ENCODE peak calls at places on chromosomes 7 and 10, in eight cellular contexts. J is stomach, I is prostate gland, N is sigmoid colon, Z is spleen, T is endothelial cell of umbilical vein, D is HCT116, X is SK-N-MC. L is an unnamed sample. For H3K9me3, the result is how much of the 10 kb centered on the place peaks cover.

GRCh38 chr7:136405931-136406777 is 429.0 kb upstream of the MTPN start:
- DNase-seq in D (peak), T (peak), I (peak), X (peak), J (peak), N (peak), Z (no peak), L (peak)

GRCh38 chr7:25007668-25008067 is 27.7 kb upstream of the OSBPL3 start:
- DNase-seq in D (no peak), N (no peak), X (no peak), Z (no peak), T (no peak), I (no peak), J (no peak), L (no peak)

GRCh38 chr10:52249850-52250395 is 64.2 kb upstream of the DKK1 start:
- DNase-seq in X (no peak), N (no peak), J (no peak), Z (no peak), T (no peak), I (no peak), D (no peak), L (no peak)

GRCh38 chr10:122207596-122207995 is 63.5 kb upstream of the BTBD16 start:
- DNase-seq in X (no peak), J (no peak), D (no peak), T (no peak), N (no peak), Z (no peak), I (no peak), L (no peak)

GRCh38 chr10:118924493-118924892 is 105.0 kb upstream of the NANOS1 start:
- DNase-seq in T (no peak), I (no peak), X (no peak), Z (no peak), J (no peak), N (no peak), D (no peak), L (no peak)

GRCh38 chr7:18693401-18693800 is 197.9 kb downstream of the HDAC9 start:
- DNase-seq in I (no peak), D (peak), X (peak), J (no peak), N (peak), Z (no peak), T (peak), L (peak)

GRCh38 chr10:130491011-130491697 is 355.0 kb downstream of the GLRX3 start:
- DNase-seq in N (peak), Z (no peak), I (no peak), D (no peak), J (no peak), X (no peak), T (no peak), L (no peak)

GRCh38 chr10:129846991-129847391 is 117.1 kb downstream of the EBF3 start:
- DNase-seq in T (no peak), I (no peak), X (no peak), D (no peak), Z (no peak), N (no peak), J (no peak), L (no peak)

GRCh38 chr10:409403-410040 is 274.3 kb downstream of the ZMYND11 start:
- DNase-seq in I (no peak), T (no peak), Z (no peak), X (no peak), D (no peak), N (no peak), J (no peak), L (no peak)

GRCh38 chr7:113122657-113123252 is 4.4 kb upstream of the SMIM30 start:
- DNase-seq in T (no peak), D (no peak), J (no peak), Z (no peak), X (no peak), I (no peak), N (no peak), L (no peak)

DNA sequence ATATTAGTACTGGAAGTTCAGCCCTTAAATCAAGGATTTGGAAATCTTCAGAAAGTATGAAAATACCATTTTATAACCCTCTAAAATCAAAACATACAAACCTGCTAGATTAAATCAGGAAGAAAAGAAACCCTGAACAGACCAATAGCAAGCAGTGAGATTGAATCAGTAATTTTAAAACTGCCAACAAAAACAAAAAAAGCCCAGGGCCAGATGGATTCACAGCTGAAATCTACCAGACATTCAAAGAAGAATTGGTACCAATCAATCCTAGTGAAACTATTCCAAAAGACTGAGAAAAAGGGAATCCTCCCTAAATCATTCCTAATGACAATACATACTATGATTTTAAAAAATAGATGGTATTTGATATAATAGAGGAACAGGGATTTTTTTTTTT is 70.1 kb downstream of the MCU start:
- DNase-seq in I (no peak), Z (no peak), D (no peak), T (peak), J (no peak), X (no peak), N (no peak), L (no peak)
- H3K27ac ChIP-seq in I (no peak), Z (no peak), D (no peak), T (no peak), J (no peak), X (no peak), N (no peak), L (no peak)

DNA sequence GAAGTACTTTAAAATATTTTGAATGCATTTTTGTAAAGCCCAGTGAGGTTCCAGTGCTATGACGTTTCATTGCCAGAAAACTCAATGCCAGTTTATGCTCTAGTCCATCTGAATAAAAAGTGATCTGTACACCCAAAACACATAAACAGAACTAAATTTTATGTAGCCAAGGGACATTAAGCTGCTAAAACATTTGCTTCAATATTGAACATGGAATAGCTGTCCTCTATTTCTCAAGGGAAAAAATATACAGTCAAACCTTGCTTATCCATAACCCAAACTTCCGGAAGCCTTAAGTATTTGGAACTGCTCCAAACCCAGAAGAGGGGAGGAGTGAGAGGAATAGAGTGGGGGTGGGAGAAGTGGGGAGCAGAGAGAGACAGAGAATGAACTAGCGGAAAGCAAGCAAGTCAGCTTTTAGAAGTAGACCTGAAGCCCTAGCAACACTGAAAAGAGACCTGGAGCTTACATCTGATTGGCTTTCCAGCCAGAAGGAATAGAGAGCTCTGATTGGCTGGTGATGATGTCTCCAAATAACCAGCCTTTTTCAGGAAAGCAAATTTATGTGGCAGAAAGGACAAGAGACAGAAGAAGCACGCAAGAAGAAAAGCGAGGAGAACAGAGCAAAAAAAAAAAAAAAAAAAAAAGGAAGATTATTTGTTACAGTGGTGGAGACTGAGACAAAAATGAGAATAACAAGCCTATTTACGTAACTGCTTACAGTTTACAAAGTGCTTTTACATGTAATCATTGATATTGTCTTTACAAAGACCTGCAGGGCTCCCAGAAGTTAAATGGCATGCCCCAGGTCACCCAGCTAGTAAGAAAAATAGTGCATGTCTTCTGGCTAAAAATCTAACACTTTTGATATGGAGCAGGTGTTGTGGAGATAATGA is 196.0 kb downstream of the RNLS start:
- DNase-seq in D (peak), X (peak), Z (no peak), I (no peak), J (no peak), T (peak), N (peak), L (no peak)
- TF ChIP-seq POLR2AphosphoS5 in D (no peak), X (no peak), Z (no peak), I (no peak), J (no peak), T (no peak), N (no peak), L (no peak)

GRCh38 chr7:7112868-7113267 is 69.5 kb upstream of the C1GALT1 start:
- DNase-seq in I (no peak), X (no peak), T (no peak), Z (no peak), D (no peak), N (no peak), J (no peak), L (no peak)

GRCh38 chr7:7110706-7111105 is 71.6 kb upstream of the C1GALT1 start:
- DNase-seq in Z (no peak), X (no peak), J (no peak), N (no peak), I (no peak), D (no peak), T (no peak), L (no peak)

GRCh38 chr7:7105800-7106582 is 76.4 kb upstream of the C1GALT1 start:
- DNase-seq in I (no peak), J (no peak), N (no peak), Z (no peak), X (no peak), D (no peak), T (no peak), L (no peak)

GRCh38 chr7:7108931-7109330 is 73.4 kb upstream of the C1GALT1 start:
- DNase-seq in X (no peak), Z (no peak), D (no peak), T (no peak), N (no peak), I (no peak), J (no peak), L (no peak)

DNA sequence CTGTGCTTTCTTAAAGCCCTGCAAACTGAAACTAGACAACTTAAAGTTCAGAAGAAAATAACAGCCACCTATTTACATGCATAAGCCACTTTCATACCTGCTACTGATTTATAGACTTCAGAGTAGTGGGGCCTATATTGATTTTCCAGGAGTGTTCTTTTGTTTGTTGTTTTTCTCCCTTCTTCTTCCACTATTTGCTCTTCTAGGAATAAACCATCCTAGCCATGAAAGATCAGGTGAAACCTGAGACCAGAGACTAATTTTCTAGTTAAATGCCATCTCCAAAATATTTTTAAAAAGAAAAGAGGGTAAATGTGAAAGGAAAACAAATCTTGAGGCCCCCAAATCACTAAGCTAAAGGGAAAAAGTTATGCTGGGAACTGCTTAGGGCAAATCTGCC is 72.4 kb upstream of the C1GALT1 start:
- DNase-seq in N (no peak), I (no peak), T (no peak), Z (no peak), X (no peak), J (no peak), D (no peak), L (no peak)
- H3K9me3 ChIP-seq in N (under half), I (under half), T (under half), Z (under half), X (under half), J (under half), D (under half), L (under half)

DNA sequence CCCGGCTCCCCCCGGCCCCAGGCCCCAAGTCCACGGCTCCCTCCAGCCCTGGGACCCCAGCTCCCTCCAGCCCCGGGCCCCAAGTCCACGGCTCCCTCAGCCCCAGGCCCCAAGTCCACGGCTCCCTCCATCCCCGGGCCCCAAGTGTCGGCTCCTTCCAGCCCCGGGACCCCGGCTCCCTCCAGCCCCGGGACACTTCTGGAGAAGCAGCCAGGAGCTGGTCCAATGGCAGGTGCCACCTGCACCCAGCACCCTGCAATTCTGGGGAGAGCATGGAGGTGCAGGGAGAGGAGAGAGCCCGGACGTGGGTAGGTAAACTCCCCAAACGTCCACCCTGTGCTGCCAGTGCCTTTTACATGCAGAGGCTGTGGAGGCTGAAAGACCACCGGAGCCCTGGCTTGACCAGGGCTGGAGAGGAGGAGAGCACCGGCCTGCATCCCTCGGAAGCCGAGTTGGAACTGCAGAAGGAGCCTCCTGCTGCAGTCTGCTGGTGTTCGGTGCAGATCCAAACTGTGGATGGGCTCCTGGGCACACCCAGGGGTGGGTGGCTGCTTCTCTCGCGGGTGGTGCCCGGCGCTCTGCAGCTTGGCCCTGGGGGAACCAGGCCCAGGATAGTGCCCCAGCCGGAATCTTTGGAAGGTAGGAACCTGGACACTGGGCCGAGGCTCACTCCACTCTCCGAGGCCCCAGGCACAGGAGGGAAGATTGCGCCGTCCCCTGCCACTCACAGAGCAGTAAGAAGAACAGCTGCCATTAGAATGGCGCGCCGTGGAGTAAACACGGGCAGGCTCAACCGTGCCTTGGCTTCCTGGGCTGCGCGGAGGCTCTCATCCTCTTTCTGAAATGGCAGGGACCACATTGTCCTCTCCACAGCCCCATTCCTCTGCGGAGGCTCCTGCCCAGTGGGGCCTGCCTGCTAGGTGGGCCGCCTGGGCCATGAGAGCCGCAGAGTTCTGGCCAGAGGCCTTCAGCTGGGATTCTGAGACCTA is 14.7 kb downstream of the SHH start:
- DNase-seq in N (no peak), J (no peak), Z (no peak), X (no peak), D (no peak), T (no peak), I (no peak), L (no peak)
- H3K27ac ChIP-seq in N (no peak), J (no peak), Z (no peak), X (no peak), D (no peak), T (no peak), I (no peak), L (no peak)

GRCh38 chr10:99977916-99978315 is 31.8 kb downstream of the DNMBP start:
- DNase-seq in T (no peak), J (no peak), Z (no peak), N (no peak), I (no peak), D (no peak), X (no peak), L (no peak)

GRCh38 chr10:99976886-99977391 is 32.8 kb downstream of the DNMBP start:
- DNase-seq in Z (no peak), T (peak), D (peak), I (no peak), X (no peak), N (no peak), J (no peak), L (no peak)

GRCh38 chr10:99973190-99973589 is 36.6 kb downstream of the DNMBP start:
- DNase-seq in X (no peak), J (no peak), D (no peak), N (no peak), I (no peak), Z (no peak), T (no peak), L (no peak)

GRCh38 chr10:99975106-99975829 is 34.5 kb downstream of the DNMBP start:
- DNase-seq in J (no peak), N (no peak), X (no peak), Z (no peak), T (no peak), I (no peak), D (no peak), L (no peak)

DNA sequence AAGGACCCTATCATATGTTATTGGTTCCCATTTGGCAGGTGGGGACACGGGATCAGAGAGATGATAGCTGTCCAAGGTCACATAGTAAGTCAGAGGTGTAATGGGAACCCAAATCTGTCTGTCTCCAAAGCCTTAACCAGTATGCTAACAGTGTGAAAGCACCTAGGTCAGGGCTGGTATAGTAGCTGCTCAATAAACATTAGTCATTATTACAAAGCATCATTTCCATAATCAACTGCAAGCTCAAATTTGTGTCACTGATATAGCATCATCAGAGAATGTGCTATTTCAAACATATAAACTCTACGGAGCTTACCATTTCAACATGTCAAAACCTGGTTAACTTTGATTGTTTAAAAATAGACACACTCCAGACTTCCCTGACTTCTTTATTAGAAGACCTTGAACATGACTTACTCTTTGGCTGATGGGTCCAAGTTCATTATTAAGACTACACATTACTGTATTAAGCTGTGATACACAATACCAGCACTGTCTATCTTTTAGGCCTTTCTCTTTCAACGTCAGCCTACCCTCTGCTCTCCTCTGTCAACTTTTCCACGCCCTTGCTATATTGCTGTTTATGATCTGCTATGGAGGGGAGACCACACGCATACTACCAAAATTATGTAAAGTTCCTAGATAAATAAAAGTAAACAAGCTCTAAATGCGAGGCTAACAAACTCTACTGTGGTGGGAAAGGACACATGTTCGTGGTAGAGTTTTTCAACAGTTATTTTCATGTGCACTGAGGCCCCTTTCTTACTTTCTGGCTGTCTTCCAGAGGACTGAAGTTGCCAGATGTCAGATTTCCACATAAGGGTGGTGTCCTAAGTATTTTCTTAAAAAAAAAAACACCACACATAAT is 33.6 kb downstream of the DNMBP start:
- DNase-seq in I (no peak), T (peak), Z (no peak), D (no peak), J (no peak), X (no peak), N (no peak), L (no peak)
- TF ChIP-seq POLR2AphosphoS5 in I (no peak), T (no peak), Z (no peak), D (no peak), J (no peak), X (no peak), N (no peak), L (no peak)

GRCh38 chr7:157617401-157617800 is 280.6 kb downstream of the DNAJB6 start:
- DNase-seq in X (no peak), J (no peak), Z (no peak), N (no peak), I (no peak), D (no peak), T (no peak), L (no peak)

GRCh38 chr7:157619753-157620525 is 283.1 kb downstream of the DNAJB6 start:
- DNase-seq in T (no peak), I (no peak), Z (no peak), D (no peak), N (peak), X (no peak), J (no peak), L (no peak)

GRCh38 chr7:157620616-157621015 is 283.8 kb downstream of the DNAJB6 start:
- DNase-seq in X (no peak), D (no peak), T (no peak), J (no peak), Z (no peak), I (no peak), N (peak), L (no peak)

GRCh38 chr7:157618091-157618726 is 281.4 kb downstream of the DNAJB6 start:
- DNase-seq in Z (no peak), T (no peak), I (no peak), N (no peak), X (no peak), J (no peak), D (no peak), L (no peak)

GRCh38 chr7:157618823-157619606 is 282.2 kb downstream of the DNAJB6 start:
- DNase-seq in N (peak), Z (no peak), X (no peak), I (no peak), T (no peak), D (no peak), J (no peak), L (no peak)
- H3K9me3 ChIP-seq in N (under half), Z (under half), X (under half), I (under half), T (under half), D (under half), J (under half), L (under half)

GRCh38 chr10:73650537-73651331 is 5.1 kb downstream of the SYNPO2L start:
- DNase-seq in J (no peak), T (no peak), N (no peak), Z (no peak), D (no peak), X (no peak), I (no peak), L (no peak)
- H3K27ac ChIP-seq in J (no peak), T (no peak), N (no peak), Z (no peak), D (no peak), X (no peak), I (no peak), L (no peak)

GRCh38 chr7:142807855-142808460 is 37.2 kb downstream of the PRSS2 start:
- DNase-seq in J (no peak), T (peak), X (no peak), N (no peak), I (no peak), Z (no peak), D (no peak), L (peak)
- TF ChIP-seq POLR2AphosphoS5 in J (no peak), T (peak), X (no peak), N (no peak), I (no peak), Z (no peak), D (no peak), L (no peak)

L was measured in Panc1.